ENCODE peak calls at places on chromosome 15, in six cellular contexts. One of them, this sample, is unnamed.

GRCh38 chr15:69357773-69358765 is 56.1 kb upstream of the KIF23 start:
- DNase-seq in cardiac fibroblast: peak
- DNase-seq in kidney: no peak
- DNase-seq in immature natural killer cell: no peak
- DNase-seq in T-helper 2 cell: no peak
- DNase-seq in NCI-H226: no peak
- DNase-seq in this sample: no peak

GRCh38 chr15:90561344-90562244 is 31.9 kb downstream of the CRTC3 start:
- DNase-seq in kidney: no peak
- DNase-seq in T-helper 2 cell: no peak
- DNase-seq in cardiac fibroblast: peak
- DNase-seq in NCI-H226: no peak
- DNase-seq in immature natural killer cell: peak
- DNase-seq in this sample: no peak

GRCh38 chr15:63085289-63085688 is 36.4 kb upstream of the LACTB start:
- DNase-seq in NCI-H226: no peak
- DNase-seq in cardiac fibroblast: no peak
- DNase-seq in T-helper 2 cell: no peak
- DNase-seq in immature natural killer cell: no peak
- DNase-seq in kidney: no peak
- DNase-seq in this sample: no peak

GRCh38 chr15:98938105-98938417 is 69.5 kb downstream of the PGPEP1L start:
- DNase-seq in cardiac fibroblast: no peak
- DNase-seq in NCI-H226: no peak
- DNase-seq in T-helper 2 cell: no peak
- DNase-seq in immature natural killer cell: no peak
- DNase-seq in kidney: no peak
- DNase-seq in this sample: no peak

GRCh38 chr15:74320358-74321247 is 46.8 kb downstream of the CYP11A1 start:
- DNase-seq in NCI-H226: peak
- DNase-seq in T-helper 2 cell: no peak
- DNase-seq in cardiac fibroblast: peak
- DNase-seq in immature natural killer cell: no peak
- DNase-seq in kidney: no peak
- DNase-seq in this sample: no peak

GRCh38 chr15:40499931-40500330 is 29.1 kb downstream of the CHST14 start:
- DNase-seq in kidney: no peak
- DNase-seq in cardiac fibroblast: no peak
- DNase-seq in NCI-H226: peak
- DNase-seq in immature natural killer cell: no peak
- DNase-seq in T-helper 2 cell: no peak
- DNase-seq in this sample: peak

GRCh38 chr15:68364660-68365035 is 67.3 kb downstream of the ITGA11 start:
- DNase-seq in T-helper 2 cell: no peak
- DNase-seq in cardiac fibroblast: no peak
- DNase-seq in kidney: no peak
- DNase-seq in NCI-H226: no peak
- DNase-seq in immature natural killer cell: no peak
- DNase-seq in this sample: no peak

GRCh38 chr15:92018535-92019239 is 165.2 kb downstream of the SLCO3A1 start:
- DNase-seq in kidney: no peak
- DNase-seq in cardiac fibroblast: no peak
- DNase-seq in NCI-H226: no peak
- DNase-seq in immature natural killer cell: no peak
- DNase-seq in T-helper 2 cell: no peak
- DNase-seq in this sample: peak

GRCh38 chr15:28881170-28881569 is 4.6 kb upstream of the APBA2 start:
- DNase-seq in immature natural killer cell: no peak
- DNase-seq in cardiac fibroblast: peak
- DNase-seq in NCI-H226: no peak
- DNase-seq in T-helper 2 cell: no peak
- DNase-seq in kidney: peak
- DNase-seq in this sample: no peak

GRCh38 chr15:74626752-74627692 is 11.4 kb downstream of the CLK3 start:
- DNase-seq in immature natural killer cell: no peak
- DNase-seq in cardiac fibroblast: no peak
- DNase-seq in T-helper 2 cell: no peak
- DNase-seq in NCI-H226: no peak
- DNase-seq in kidney: no peak
- DNase-seq in this sample: no peak

GRCh38 chr15:44188810-44189209 is 6.3 kb downstream of the FRMD5 start:
- DNase-seq in kidney: no peak
- DNase-seq in cardiac fibroblast: no peak
- DNase-seq in immature natural killer cell: no peak
- DNase-seq in T-helper 2 cell: no peak
- DNase-seq in NCI-H226: no peak
- DNase-seq in this sample: no peak

GRCh38 chr15:78393137-78393536 is 44.9 kb upstream of the IREB2 start:
- DNase-seq in kidney: no peak
- DNase-seq in NCI-H226: no peak
- DNase-seq in cardiac fibroblast: no peak
- DNase-seq in immature natural killer cell: no peak
- DNase-seq in T-helper 2 cell: no peak
- DNase-seq in this sample: no peak

GRCh38 chr15:57245130-57245529 is 131.2 kb upstream of the CGNL1 start:
- DNase-seq in cardiac fibroblast: no peak
- DNase-seq in T-helper 2 cell: no peak
- DNase-seq in immature natural killer cell: no peak
- DNase-seq in NCI-H226: no peak
- DNase-seq in kidney: no peak
- DNase-seq in this sample: no peak

GRCh38 chr15:80870893-80871292 is 91.7 kb downstream of the CEMIP start:
- DNase-seq in cardiac fibroblast: no peak
- DNase-seq in T-helper 2 cell: no peak
- DNase-seq in NCI-H226: no peak
- DNase-seq in kidney: no peak
- DNase-seq in immature natural killer cell: no peak
- DNase-seq in this sample: no peak

GRCh38 chr15:25437751-25438600 is 848 bp downstream of the UBE3A start:
- DNase-seq in NCI-H226: no peak
- DNase-seq in cardiac fibroblast: peak
- DNase-seq in kidney: peak
- DNase-seq in T-helper 2 cell: peak
- DNase-seq in immature natural killer cell: peak
- DNase-seq in this sample: no peak

GRCh38 chr15:77013786-77014136 is 18.8 kb downstream of the PSTPIP1 start:
- DNase-seq in kidney: peak
- DNase-seq in T-helper 2 cell: peak
- DNase-seq in immature natural killer cell: peak
- DNase-seq in cardiac fibroblast: no peak
- DNase-seq in NCI-H226: no peak
- DNase-seq in this sample: no peak

GRCh38 chr15:67670647-67671305 is 128.3 kb downstream of the MAP2K5 start:
- DNase-seq in kidney: no peak
- DNase-seq in NCI-H226: no peak
- DNase-seq in cardiac fibroblast: no peak
- DNase-seq in immature natural killer cell: no peak
- DNase-seq in T-helper 2 cell: no peak
- DNase-seq in this sample: no peak

GRCh38 chr15:40011303-40011702 is 27.7 kb downstream of the SRP14 start:
- DNase-seq in kidney: no peak
- DNase-seq in cardiac fibroblast: no peak
- DNase-seq in immature natural killer cell: no peak
- DNase-seq in T-helper 2 cell: no peak
- DNase-seq in NCI-H226: no peak
- DNase-seq in this sample: no peak

This sample was measured in foreskin keratinocyte.